ENCODE peak calls at places on chromosomes 1 and 21, in seven cellular contexts. One of them, this sample, is unnamed.

GRCh38 chr1:159370855-159371254 is 61.1 kb upstream of the OR10J4 start:
- DNase-seq in spleen: no peak
- DNase-seq in breast epithelium: no peak
- DNase-seq in stomach: no peak
- DNase-seq in tibial nerve: no peak
- DNase-seq in GM12892: no peak
- DNase-seq in IMR-90: no peak
- DNase-seq in this sample: no peak

GRCh38 chr1:236724049-236724448 is 37.8 kb downstream of the ACTN2 start:
- DNase-seq in IMR-90: no peak
- DNase-seq in spleen: no peak
- DNase-seq in breast epithelium: no peak
- DNase-seq in stomach: no peak
- DNase-seq in tibial nerve: no peak
- DNase-seq in GM12892: no peak
- DNase-seq in this sample: no peak

GRCh38 chr1:161013591-161014513 is 7.1 kb downstream of the F11R start:
- DNase-seq in spleen: peak
- DNase-seq in breast epithelium: peak
- DNase-seq in stomach: peak
- DNase-seq in GM12892: peak
- DNase-seq in tibial nerve: peak
- DNase-seq in IMR-90: peak
- DNase-seq in this sample: peak

GRCh38 chr1:119740261-119740660 is 28.4 kb downstream of the HMGCS2 start:
- DNase-seq in tibial nerve: no peak
- DNase-seq in breast epithelium: no peak
- DNase-seq in GM12892: no peak
- DNase-seq in spleen: no peak
- DNase-seq in stomach: no peak
- DNase-seq in IMR-90: no peak
- DNase-seq in this sample: no peak

GRCh38 chr1:2073382-2074230 is 23.4 kb downstream of the PRKCZ start:
- DNase-seq in GM12892: no peak
- DNase-seq in spleen: no peak
- DNase-seq in breast epithelium: no peak
- DNase-seq in stomach: no peak
- DNase-seq in tibial nerve: no peak
- DNase-seq in IMR-90: peak
- DNase-seq in this sample: no peak

GRCh38 chr1:240192851-240193250 is 101.2 kb downstream of the FMN2 start:
- DNase-seq in GM12892: no peak
- DNase-seq in breast epithelium: no peak
- DNase-seq in spleen: no peak
- DNase-seq in IMR-90: no peak
- DNase-seq in tibial nerve: no peak
- DNase-seq in stomach: no peak
- DNase-seq in this sample: no peak

GRCh38 chr1:112126598-112126997 is 137.1 kb upstream of the KCND3 start:
- DNase-seq in IMR-90: no peak
- DNase-seq in GM12892: no peak
- DNase-seq in stomach: no peak
- DNase-seq in breast epithelium: no peak
- DNase-seq in tibial nerve: no peak
- DNase-seq in spleen: no peak
- DNase-seq in this sample: no peak

GRCh38 chr1:247297263-247298123 is 34.2 kb downstream of the ZNF496 start:
- DNase-seq in IMR-90: no peak
- DNase-seq in tibial nerve: no peak
- DNase-seq in breast epithelium: no peak
- DNase-seq in spleen: no peak
- DNase-seq in GM12892: no peak
- DNase-seq in stomach: no peak
- DNase-seq in this sample: no peak

GRCh38 chr1:84103197-84103992 is 40.7 kb upstream of the PRKACB start:
- DNase-seq in breast epithelium: no peak
- DNase-seq in stomach: no peak
- DNase-seq in tibial nerve: no peak
- DNase-seq in IMR-90: peak
- DNase-seq in GM12892: no peak
- DNase-seq in spleen: no peak
- DNase-seq in this sample: peak

GRCh38 chr1:8408151-8408839 is 90.4 kb downstream of the SLC45A1 start:
- DNase-seq in spleen: no peak
- DNase-seq in breast epithelium: peak
- DNase-seq in IMR-90: peak
- DNase-seq in tibial nerve: no peak
- DNase-seq in GM12892: no peak
- DNase-seq in stomach: peak
- DNase-seq in this sample: peak

GRCh38 chr1:228164561-228165371 is 838 bp upstream of the IBA57 start:
- DNase-seq in GM12892: no peak
- DNase-seq in stomach: no peak
- DNase-seq in IMR-90: no peak
- DNase-seq in tibial nerve: no peak
- DNase-seq in spleen: peak
- DNase-seq in breast epithelium: no peak
- DNase-seq in this sample: peak

GRCh38 chr1:40612345-40612831 is 53.1 kb downstream of the RIMS3 start:
- DNase-seq in tibial nerve: peak
- DNase-seq in stomach: peak
- DNase-seq in IMR-90: peak
- DNase-seq in spleen: no peak
- DNase-seq in GM12892: peak
- DNase-seq in breast epithelium: peak
- DNase-seq in this sample: peak

GRCh38 chr1:974687-975328 is 7.1 kb downstream of the PERM1 start:
- DNase-seq in GM12892: no peak
- DNase-seq in stomach: no peak
- DNase-seq in tibial nerve: no peak
- DNase-seq in spleen: no peak
- DNase-seq in breast epithelium: no peak
- DNase-seq in IMR-90: no peak
- DNase-seq in this sample: no peak

GRCh38 chr1:978069-978834 is 3.6 kb downstream of the PERM1 start:
- DNase-seq in spleen: peak
- DNase-seq in GM12892: no peak
- DNase-seq in tibial nerve: no peak
- DNase-seq in breast epithelium: peak
- DNase-seq in stomach: no peak
- DNase-seq in IMR-90: no peak
- DNase-seq in this sample: no peak

GRCh38 chr1:975365-975764 is 6.5 kb downstream of the PERM1 start:
- DNase-seq in spleen: no peak
- DNase-seq in breast epithelium: no peak
- DNase-seq in GM12892: no peak
- DNase-seq in IMR-90: no peak
- DNase-seq in tibial nerve: no peak
- DNase-seq in stomach: no peak
- DNase-seq in this sample: no peak

GRCh38 chr1:974293-974640 is 7.6 kb downstream of the PERM1 start:
- DNase-seq in breast epithelium: no peak
- DNase-seq in IMR-90: no peak
- DNase-seq in tibial nerve: no peak
- DNase-seq in stomach: no peak
- DNase-seq in GM12892: no peak
- DNase-seq in spleen: no peak
- DNase-seq in this sample: no peak

DNA sequence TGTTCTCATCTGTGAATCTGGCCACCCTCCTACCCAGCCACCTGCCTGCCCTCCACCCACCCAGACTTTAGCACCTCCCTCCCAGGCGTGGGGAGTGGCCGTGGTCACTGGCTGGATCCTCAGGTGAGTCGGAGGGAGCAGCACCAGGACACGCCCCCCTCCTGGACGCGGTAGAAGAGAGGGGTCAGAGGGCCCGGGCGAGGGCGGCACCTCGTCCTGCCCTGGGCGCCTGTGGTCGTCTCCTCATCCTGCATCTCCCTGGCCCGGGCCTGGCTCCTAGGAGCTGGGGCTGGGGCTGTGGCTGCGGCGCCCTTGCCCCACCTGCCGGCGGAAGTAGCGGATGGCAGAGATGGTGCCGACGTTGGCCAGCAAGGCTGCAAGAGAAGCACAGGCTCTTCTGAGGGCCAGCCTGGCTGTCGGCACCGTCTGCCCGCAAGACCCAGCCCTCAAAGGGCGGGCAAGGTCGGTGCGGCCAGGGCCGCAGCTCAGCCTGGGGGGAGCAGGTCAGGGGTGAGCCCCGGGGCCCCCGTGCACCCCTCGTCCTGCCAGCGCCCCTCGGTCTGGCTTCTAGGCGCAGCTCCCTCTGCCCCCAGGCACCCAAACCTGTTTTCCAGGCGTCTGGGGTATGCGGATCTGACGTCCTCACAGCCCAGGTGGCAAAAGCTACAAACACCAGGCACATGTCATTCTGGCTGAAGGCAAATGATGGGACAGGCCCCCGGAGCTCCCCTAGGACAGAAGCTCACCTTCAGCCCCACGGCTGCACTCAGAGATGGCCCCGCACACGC is 5.8 kb downstream of the PERM1 start:
- DNase-seq in breast epithelium: peak
- DNase-seq in IMR-90: peak
- DNase-seq in tibial nerve: no peak
- DNase-seq in spleen: peak
- DNase-seq in GM12892: peak
- DNase-seq in stomach: peak
- DNase-seq in this sample: no peak
- TF ChIP-seq POLR2A in breast epithelium: no peak
- TF ChIP-seq POLR2A in IMR-90: no peak
- TF ChIP-seq POLR2A in tibial nerve: no peak
- TF ChIP-seq POLR2A in spleen: no peak
- TF ChIP-seq POLR2A in GM12892: no peak
- TF ChIP-seq POLR2A in stomach: no peak
- TF ChIP-seq POLR2A in this sample: no peak

GRCh38 chr1:26035203-26035958 is 10.5 kb downstream of the SLC30A2 start:
- DNase-seq in tibial nerve: peak
- DNase-seq in IMR-90: peak
- DNase-seq in GM12892: peak
- DNase-seq in spleen: peak
- DNase-seq in breast epithelium: peak
- DNase-seq in stomach: peak
- DNase-seq in this sample: peak
- TF ChIP-seq POLR2A in tibial nerve: no peak
- TF ChIP-seq POLR2A in IMR-90: no peak
- TF ChIP-seq POLR2A in GM12892: no peak
- TF ChIP-seq POLR2A in spleen: peak
- TF ChIP-seq POLR2A in breast epithelium: peak
- TF ChIP-seq POLR2A in stomach: no peak
- TF ChIP-seq POLR2A in this sample: peak

DNA sequence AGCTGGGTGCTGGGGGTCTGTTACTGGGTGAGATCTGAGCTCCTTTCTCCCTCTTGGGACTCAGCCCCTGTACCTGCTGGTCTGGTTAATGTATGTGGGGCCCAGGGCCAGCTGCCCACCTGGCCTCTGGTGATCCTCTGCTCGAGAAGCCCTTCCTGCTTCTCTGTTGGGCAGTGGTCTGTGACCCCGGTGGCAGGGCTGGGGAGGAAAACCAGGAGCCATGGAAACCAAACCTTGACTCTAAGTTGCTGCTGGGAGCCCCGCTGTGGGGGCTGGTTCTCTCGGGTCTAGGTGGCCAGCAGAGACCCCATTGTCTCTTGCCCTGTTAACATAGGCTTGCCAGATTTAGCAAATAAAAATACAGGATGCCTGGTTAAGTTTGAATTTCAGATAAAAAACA is 1.3 kb downstream of the PADI1 start:
- DNase-seq in stomach: no peak
- DNase-seq in breast epithelium: no peak
- DNase-seq in spleen: no peak
- DNase-seq in tibial nerve: no peak
- DNase-seq in GM12892: no peak
- DNase-seq in IMR-90: no peak
- DNase-seq in this sample: no peak
- TF ChIP-seq POLR2A in stomach: no peak
- TF ChIP-seq POLR2A in breast epithelium: no peak
- TF ChIP-seq POLR2A in spleen: no peak
- TF ChIP-seq POLR2A in tibial nerve: no peak
- TF ChIP-seq POLR2A in GM12892: no peak
- TF ChIP-seq POLR2A in IMR-90: no peak
- TF ChIP-seq POLR2A in this sample: no peak

GRCh38 chr21:46667735-46668380 is 32.4 kb downstream of the PRMT2 start:
- DNase-seq in spleen: no peak
- DNase-seq in breast epithelium: no peak
- DNase-seq in stomach: no peak
- DNase-seq in tibial nerve: no peak
- DNase-seq in IMR-90: peak
- DNase-seq in GM12892: no peak
- DNase-seq in this sample: no peak
- TF ChIP-seq POLR2A in spleen: no peak
- TF ChIP-seq POLR2A in breast epithelium: no peak
- TF ChIP-seq POLR2A in stomach: no peak
- TF ChIP-seq POLR2A in tibial nerve: no peak
- TF ChIP-seq POLR2A in IMR-90: no peak
- TF ChIP-seq POLR2A in GM12892: no peak
- TF ChIP-seq POLR2A in this sample: no peak

GRCh38 chr1:185733818-185734709 is at the start of gene HMCN1:
- DNase-seq in spleen: peak
- DNase-seq in stomach: peak
- DNase-seq in tibial nerve: peak
- DNase-seq in breast epithelium: peak
- DNase-seq in GM12892: no peak
- DNase-seq in IMR-90: peak
- DNase-seq in this sample: peak
- TF ChIP-seq POLR2A in spleen: peak
- TF ChIP-seq POLR2A in stomach: no peak
- TF ChIP-seq POLR2A in tibial nerve: no peak
- TF ChIP-seq POLR2A in breast epithelium: no peak
- TF ChIP-seq POLR2A in GM12892: no peak
- TF ChIP-seq POLR2A in IMR-90: peak
- TF ChIP-seq POLR2A in this sample: no peak